ENCODE peak calls at places on chromosomes 13 and 19, in nine cellular contexts. One of them, this sample, is unnamed.
A peak's percentile ranks its signal among the peaks of the same experiment; 100 is the strongest.

GRCh38 chr19:31670931-31671330 is 321.7 kb upstream of the TSHZ3 start:
- DNase-seq in heart right ventricle: no peak
- DNase-seq in ascending aorta: no peak
- DNase-seq in tibial artery: no peak
- DNase-seq in HAP-1: no peak
- DNase-seq in cardiac muscle cell: no peak
- DNase-seq in fibroblast of lung: no peak
- DNase-seq in GM23248: no peak
- DNase-seq in A549: no peak
- DNase-seq in this sample: no peak

GRCh38 chr19:46926201-46927071 is 65.6 kb downstream of the ARHGAP35 start:
- DNase-seq in heart right ventricle: no peak
- DNase-seq in ascending aorta: peak; percentile 30
- DNase-seq in tibial artery: no peak
- DNase-seq in HAP-1: peak; percentile 57
- DNase-seq in cardiac muscle cell: no peak
- DNase-seq in fibroblast of lung: no peak
- DNase-seq in GM23248: no peak
- DNase-seq in A549: no peak
- DNase-seq in this sample: peak; percentile 73

GRCh38 chr13:99600318-99600717 is 99.0 kb downstream of the TM9SF2 start:
- DNase-seq in heart right ventricle: no peak
- DNase-seq in ascending aorta: no peak
- DNase-seq in tibial artery: no peak
- DNase-seq in HAP-1: no peak
- DNase-seq in cardiac muscle cell: peak; percentile 37
- DNase-seq in fibroblast of lung: no peak
- DNase-seq in GM23248: no peak
- DNase-seq in A549: no peak
- DNase-seq in this sample: no peak

GRCh38 chr13:109436841-109437240 is 349.5 kb downstream of the IRS2 start:
- DNase-seq in heart right ventricle: no peak
- DNase-seq in ascending aorta: no peak
- DNase-seq in tibial artery: no peak
- DNase-seq in HAP-1: no peak
- DNase-seq in cardiac muscle cell: no peak
- DNase-seq in fibroblast of lung: no peak
- DNase-seq in GM23248: no peak
- DNase-seq in A549: no peak
- DNase-seq in this sample: no peak

GRCh38 chr19:37963190-37963947 is 56.4 kb downstream of the SIPA1L3 start:
- DNase-seq in heart right ventricle: no peak
- DNase-seq in ascending aorta: no peak
- DNase-seq in tibial artery: no peak
- DNase-seq in HAP-1: no peak
- DNase-seq in cardiac muscle cell: no peak
- DNase-seq in fibroblast of lung: peak; percentile 93
- DNase-seq in GM23248: peak; percentile 51
- DNase-seq in A549: no peak
- DNase-seq in this sample: peak; percentile 33

GRCh38 chr13:73722120-73722519 is 412.1 kb downstream of the KLF12 start:
- DNase-seq in heart right ventricle: no peak
- DNase-seq in ascending aorta: no peak
- DNase-seq in tibial artery: no peak
- DNase-seq in HAP-1: peak; percentile 68
- DNase-seq in cardiac muscle cell: no peak
- DNase-seq in fibroblast of lung: peak; percentile 86
- DNase-seq in GM23248: peak; percentile 52
- DNase-seq in A549: no peak
- DNase-seq in this sample: peak; percentile 56

GRCh38 chr13:76783798-76784197 is 102.4 kb downstream of the KCTD12 start:
- DNase-seq in heart right ventricle: no peak
- DNase-seq in ascending aorta: no peak
- DNase-seq in tibial artery: no peak
- DNase-seq in HAP-1: no peak
- DNase-seq in cardiac muscle cell: no peak
- DNase-seq in fibroblast of lung: no peak
- DNase-seq in GM23248: no peak
- DNase-seq in A549: no peak
- DNase-seq in this sample: no peak

GRCh38 chr13:111476197-111476596 is 155.8 kb downstream of the TEX29 start:
- DNase-seq in heart right ventricle: no peak
- DNase-seq in ascending aorta: no peak
- DNase-seq in tibial artery: no peak
- DNase-seq in HAP-1: no peak
- DNase-seq in cardiac muscle cell: no peak
- DNase-seq in fibroblast of lung: no peak
- DNase-seq in GM23248: no peak
- DNase-seq in A549: no peak
- DNase-seq in this sample: no peak

GRCh38 chr13:46926856-46927625 is 30.2 kb upstream of the HTR2A start:
- DNase-seq in heart right ventricle: no peak
- DNase-seq in ascending aorta: no peak
- DNase-seq in tibial artery: no peak
- DNase-seq in HAP-1: no peak
- DNase-seq in cardiac muscle cell: no peak
- DNase-seq in fibroblast of lung: peak; percentile 29
- DNase-seq in GM23248: peak; percentile 75
- DNase-seq in A549: no peak
- DNase-seq in this sample: peak; percentile 41

GRCh38 chr19:18368504-18369222 is 17.3 kb upstream of the GDF15 start:
- DNase-seq in heart right ventricle: no peak
- DNase-seq in ascending aorta: no peak
- DNase-seq in tibial artery: no peak
- DNase-seq in HAP-1: no peak
- DNase-seq in cardiac muscle cell: no peak
- DNase-seq in fibroblast of lung: no peak
- DNase-seq in GM23248: no peak
- DNase-seq in A549: no peak
- DNase-seq in this sample: no peak

GRCh38 chr19:44847144-44848035 is 1.3 kb downstream of the NECTIN2 start:
- DNase-seq in heart right ventricle: peak; percentile 85
- DNase-seq in ascending aorta: peak; percentile 85
- DNase-seq in tibial artery: peak; percentile 89
- DNase-seq in HAP-1: peak; percentile 45
- DNase-seq in cardiac muscle cell: peak; percentile 83
- DNase-seq in fibroblast of lung: peak; percentile 61
- DNase-seq in GM23248: peak; percentile 80
- DNase-seq in A549: peak; percentile 65
- DNase-seq in this sample: peak; percentile 90

GRCh38 chr13:38849316-38849715 is 141.3 kb downstream of the STOML3 start:
- DNase-seq in heart right ventricle: no peak
- DNase-seq in ascending aorta: no peak
- DNase-seq in tibial artery: no peak
- DNase-seq in HAP-1: no peak
- DNase-seq in cardiac muscle cell: no peak
- DNase-seq in fibroblast of lung: no peak
- DNase-seq in GM23248: peak; percentile 5
- DNase-seq in A549: no peak
- DNase-seq in this sample: no peak

GRCh38 chr13:76189882-76190519 is 553.9 kb downstream of the LMO7 start:
- DNase-seq in heart right ventricle: no peak
- DNase-seq in ascending aorta: no peak
- DNase-seq in tibial artery: no peak
- DNase-seq in HAP-1: no peak
- DNase-seq in cardiac muscle cell: no peak
- DNase-seq in fibroblast of lung: no peak
- DNase-seq in GM23248: no peak
- DNase-seq in A549: no peak
- DNase-seq in this sample: no peak

GRCh38 chr13:84479656-84480055 is 597.4 kb upstream of the SLITRK1 start:
- DNase-seq in heart right ventricle: no peak
- DNase-seq in ascending aorta: no peak
- DNase-seq in tibial artery: no peak
- DNase-seq in HAP-1: no peak
- DNase-seq in cardiac muscle cell: no peak
- DNase-seq in fibroblast of lung: peak; percentile 64
- DNase-seq in GM23248: peak; percentile 18
- DNase-seq in A549: no peak
- DNase-seq in this sample: peak; percentile 30

GRCh38 chr13:34764246-34764645 is 177.8 kb upstream of the NBEA start:
- DNase-seq in heart right ventricle: no peak
- DNase-seq in ascending aorta: no peak
- DNase-seq in tibial artery: no peak
- DNase-seq in HAP-1: no peak
- DNase-seq in cardiac muscle cell: no peak
- DNase-seq in fibroblast of lung: peak; percentile 6
- DNase-seq in GM23248: no peak
- DNase-seq in A549: no peak
- DNase-seq in this sample: no peak

GRCh38 chr13:92994056-92994455 is 232.6 kb upstream of the GPC6 start:
- DNase-seq in heart right ventricle: no peak
- DNase-seq in ascending aorta: no peak
- DNase-seq in tibial artery: no peak
- DNase-seq in HAP-1: no peak
- DNase-seq in cardiac muscle cell: no peak
- DNase-seq in fibroblast of lung: peak; percentile 83
- DNase-seq in GM23248: peak; percentile 52
- DNase-seq in A549: no peak
- DNase-seq in this sample: peak; percentile 3

GRCh38 chr13:105972306-105972721 is 563.1 kb downstream of the EFNB2 start:
- DNase-seq in heart right ventricle: no peak
- DNase-seq in ascending aorta: no peak
- DNase-seq in tibial artery: no peak
- DNase-seq in HAP-1: no peak
- DNase-seq in cardiac muscle cell: no peak
- DNase-seq in fibroblast of lung: no peak
- DNase-seq in GM23248: no peak
- DNase-seq in A549: no peak
- DNase-seq in this sample: no peak
- H3K4me3 ChIP-seq in heart right ventricle: no peak overlapping the region
- H3K4me3 ChIP-seq in ascending aorta: no peak overlapping the region
- H3K4me3 ChIP-seq in tibial artery: no peak overlapping the region
- H3K4me3 ChIP-seq in HAP-1: no peak overlapping the region
- H3K4me3 ChIP-seq in cardiac muscle cell: no peak overlapping the region
- H3K4me3 ChIP-seq in fibroblast of lung: no peak overlapping the region
- H3K4me3 ChIP-seq in GM23248: no peak overlapping the region
- H3K4me3 ChIP-seq in A549: no peak overlapping the region
- H3K4me3 ChIP-seq in this sample: peak overlapping the region; percentile 15

GRCh38 chr19:55812449-55812848 is 19.4 kb downstream of the NLRP11 start:
- DNase-seq in heart right ventricle: no peak
- DNase-seq in ascending aorta: no peak
- DNase-seq in tibial artery: no peak
- DNase-seq in HAP-1: no peak
- DNase-seq in cardiac muscle cell: no peak
- DNase-seq in fibroblast of lung: no peak
- DNase-seq in GM23248: no peak
- DNase-seq in A549: no peak
- DNase-seq in this sample: no peak
- H3K9me3 ChIP-seq in heart right ventricle: no peaks in the 10 kb centered on the region
- H3K9me3 ChIP-seq in ascending aorta: no peaks in the 10 kb centered on the region
- H3K9me3 ChIP-seq in tibial artery: no peaks in the 10 kb centered on the region
- H3K9me3 ChIP-seq in HAP-1: peaks cover 2% of the 10 kb centered on the region
- H3K9me3 ChIP-seq in cardiac muscle cell: no peaks in the 10 kb centered on the region
- H3K9me3 ChIP-seq in fibroblast of lung: no peaks in the 10 kb centered on the region
- H3K9me3 ChIP-seq in GM23248: no peaks in the 10 kb centered on the region
- H3K9me3 ChIP-seq in A549: peaks cover 16% of the 10 kb centered on the region
- H3K9me3 ChIP-seq in this sample: peaks cover 6% of the 10 kb centered on the region

DNA sequence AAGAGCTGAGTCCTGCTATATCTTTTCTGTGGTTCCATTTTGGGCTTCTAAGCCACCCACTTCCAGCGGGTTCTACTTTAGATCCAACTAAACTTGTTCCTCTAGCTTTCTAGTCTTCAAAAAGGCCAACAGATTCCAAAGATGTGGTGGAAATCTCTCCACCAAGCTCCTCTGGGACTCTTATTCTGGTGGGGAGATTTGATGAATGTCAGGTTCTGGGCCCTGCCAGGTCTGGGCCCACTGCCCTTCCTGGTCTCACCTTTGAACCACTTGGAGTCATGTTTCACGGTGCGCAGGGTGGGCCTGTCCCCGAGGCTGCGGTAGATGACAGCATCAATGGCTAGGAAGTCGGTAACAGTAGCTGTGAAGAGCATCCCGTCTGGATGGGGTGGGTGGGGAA is 4.8 kb downstream of the SEMA6B start:
- DNase-seq in heart right ventricle: no peak
- DNase-seq in ascending aorta: no peak
- DNase-seq in tibial artery: no peak
- DNase-seq in HAP-1: no peak
- DNase-seq in cardiac muscle cell: no peak
- DNase-seq in fibroblast of lung: no peak
- DNase-seq in GM23248: no peak
- DNase-seq in A549: no peak
- DNase-seq in this sample: no peak
- H3K4me3 ChIP-seq in heart right ventricle: no peak overlapping the region
- H3K4me3 ChIP-seq in ascending aorta: no peak overlapping the region
- H3K4me3 ChIP-seq in tibial artery: no peak overlapping the region
- H3K4me3 ChIP-seq in HAP-1: no peak overlapping the region
- H3K4me3 ChIP-seq in cardiac muscle cell: no peak overlapping the region
- H3K4me3 ChIP-seq in fibroblast of lung: no peak overlapping the region
- H3K4me3 ChIP-seq in GM23248: no peak overlapping the region
- H3K4me3 ChIP-seq in A549: no peak overlapping the region
- H3K4me3 ChIP-seq in this sample: no peak overlapping the region

GRCh38 chr19:23385404-23385803 is 9.9 kb downstream of the ZNF91 start:
- DNase-seq in heart right ventricle: no peak
- DNase-seq in ascending aorta: no peak
- DNase-seq in tibial artery: no peak
- DNase-seq in HAP-1: no peak
- DNase-seq in cardiac muscle cell: no peak
- DNase-seq in fibroblast of lung: no peak
- DNase-seq in GM23248: no peak
- DNase-seq in A549: no peak
- DNase-seq in this sample: no peak

GRCh38 chr19:23392706-23393105 is 2.6 kb downstream of the ZNF91 start:
- DNase-seq in heart right ventricle: no peak
- DNase-seq in ascending aorta: no peak
- DNase-seq in tibial artery: no peak
- DNase-seq in HAP-1: no peak
- DNase-seq in cardiac muscle cell: no peak
- DNase-seq in fibroblast of lung: peak; percentile 35
- DNase-seq in GM23248: peak; percentile 8
- DNase-seq in A549: no peak
- DNase-seq in this sample: peak; percentile 6

GRCh38 chr19:23395041-23395721 is at the start of gene ZNF91:
- DNase-seq in heart right ventricle: peak; percentile 98
- DNase-seq in ascending aorta: peak; percentile 98
- DNase-seq in tibial artery: peak; percentile 98
- DNase-seq in HAP-1: peak; percentile 92
- DNase-seq in cardiac muscle cell: peak; percentile 97
- DNase-seq in fibroblast of lung: peak; percentile 97
- DNase-seq in GM23248: peak; percentile 95
- DNase-seq in A549: no peak
- DNase-seq in this sample: peak; percentile 94

GRCh38 chr19:23393121-23393520 is 2.1 kb downstream of the ZNF91 start:
- DNase-seq in heart right ventricle: no peak
- DNase-seq in ascending aorta: no peak
- DNase-seq in tibial artery: no peak
- DNase-seq in HAP-1: no peak
- DNase-seq in cardiac muscle cell: no peak
- DNase-seq in fibroblast of lung: no peak
- DNase-seq in GM23248: peak; percentile 33
- DNase-seq in A549: no peak
- DNase-seq in this sample: peak; percentile 30

DNA sequence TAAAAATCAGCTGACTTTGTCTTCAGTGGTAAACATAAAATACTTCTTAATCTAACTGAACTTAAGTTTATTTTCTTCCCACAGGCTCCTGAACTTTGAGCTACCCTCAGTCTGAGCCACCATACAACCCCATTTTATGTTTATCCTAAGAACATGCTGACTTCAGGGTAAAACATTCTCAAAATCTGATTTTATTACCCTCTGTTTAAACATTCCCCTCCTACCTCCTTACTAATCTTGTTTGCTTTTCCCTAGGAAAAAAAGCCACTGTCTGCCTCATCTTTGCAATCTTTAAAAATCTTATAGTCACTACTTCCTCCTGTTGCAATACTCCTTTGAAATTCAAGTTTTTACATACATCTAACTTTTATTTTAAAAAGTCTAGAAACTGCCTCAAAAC is 4.0 kb downstream of the ZNF91 start:
- DNase-seq in heart right ventricle: no peak
- DNase-seq in ascending aorta: no peak
- DNase-seq in tibial artery: no peak
- DNase-seq in HAP-1: no peak
- DNase-seq in cardiac muscle cell: no peak
- DNase-seq in fibroblast of lung: no peak
- DNase-seq in GM23248: no peak
- DNase-seq in A549: no peak
- DNase-seq in this sample: no peak
- H3K9me3 ChIP-seq in heart right ventricle: no peaks in the 10 kb centered on the region
- H3K9me3 ChIP-seq in ascending aorta: no peaks in the 10 kb centered on the region
- H3K9me3 ChIP-seq in tibial artery: no peaks in the 10 kb centered on the region
- H3K9me3 ChIP-seq in HAP-1: peaks cover 7% of the 10 kb centered on the region
- H3K9me3 ChIP-seq in cardiac muscle cell: no peaks in the 10 kb centered on the region
- H3K9me3 ChIP-seq in fibroblast of lung: no peaks in the 10 kb centered on the region
- H3K9me3 ChIP-seq in GM23248: no peaks in the 10 kb centered on the region
- H3K9me3 ChIP-seq in A549: peaks cover 39% of the 10 kb centered on the region
- H3K9me3 ChIP-seq in this sample: peaks cover 9% of the 10 kb centered on the region